ENCODE peak calls at places on chromosome 10, in four cellular contexts. I is A549, A is K562, Y is GM12878. N is an unnamed sample.
A peak's percentile ranks its signal among the peaks of the same experiment; 100 is the strongest.

GRCh38 chr10:43024524-43024923 is 52.3 kb upstream of the RET start:
- DNase-seq in I (no peak), Y (no peak), A (no peak), N (no peak)

GRCh38 chr10:74821501-74821900 is 4.9 kb upstream of the KAT6B start:
- DNase-seq in I (no peak), A (no peak), Y (no peak), N (no peak)

GRCh38 chr10:184911-185310 is 49.7 kb downstream of the ZMYND11 start:
- DNase-seq in I (no peak), A (no peak), Y (no peak), N (no peak)

GRCh38 chr10:88889559-88890337 is 9.7 kb downstream of the STAMBPL1 start:
- DNase-seq in A (no peak), I (no peak), Y (no peak), N (no peak)

GRCh38 chr10:133254421-133255120 is 16.9 kb downstream of the VENTX start:
- DNase-seq in Y (no peak), I (no peak), A (no peak), N (no peak)

GRCh38 chr10:77091745-77092144 is 545.9 kb downstream of the KCNMA1 start:
- DNase-seq in I (no peak), Y (no peak), A (no peak), N (no peak)

GRCh38 chr10:22466763-22467334 is 121.6 kb downstream of the SPAG6 start:
- DNase-seq in A (no peak), I (no peak), Y (no peak), N (no peak)

GRCh38 chr10:131773989-131774343 is 126.8 kb upstream of the PPP2R2D start:
- DNase-seq in A (no peak), I (no peak), Y (no peak), N (no peak)

GRCh38 chr10:77408259-77408658 is 229.3 kb downstream of the KCNMA1 start:
- DNase-seq in Y (no peak), I (no peak), A (no peak), N (no peak)

GRCh38 chr10:613217-613616 is 76.3 kb downstream of the DIP2C start:
- DNase-seq in I (no peak), Y (no peak), A (no peak), N (no peak)

GRCh38 chr10:129769381-129770116 is 194.5 kb downstream of the EBF3 start:
- DNase-seq in A (no peak), Y (no peak), I (no peak), N (no peak)

GRCh38 chr10:121073743-121074142 is 222.6 kb downstream of the WDR11 start:
- DNase-seq in Y (no peak), I (no peak), A (no peak), N (no peak)

GRCh38 chr10:121069061-121069850 is 218.1 kb downstream of the WDR11 start:
- DNase-seq in A (no peak), I (no peak), Y (peak; percentile 7), N (no peak)

GRCh38 chr10:121070257-121070656 is 219.1 kb downstream of the WDR11 start:
- DNase-seq in Y (no peak), A (peak; percentile 9), I (peak; percentile 22), N (peak; percentile 46)

GRCh38 chr10:121065330-121065729 is 214.2 kb downstream of the WDR11 start:
- DNase-seq in A (no peak), Y (no peak), I (no peak), N (peak; percentile 58)

GRCh38 chr10:121070671-121071070 is 219.5 kb downstream of the WDR11 start:
- DNase-seq in A (no peak), Y (no peak), I (no peak), N (no peak)
- TF ChIP-seq CHD4 in A (no peak), Y (no peak), I (no peak), N (no peak)

GRCh38 chr10:19493917-19494316 is 322.3 kb upstream of the PLXDC2 start:
- DNase-seq in I (no peak), Y (no peak), A (no peak), N (no peak)

GRCh38 chr10:19488592-19489280 is 327.5 kb upstream of the PLXDC2 start:
- DNase-seq in A (no peak), Y (no peak), I (no peak), N (peak; percentile 5)
- TF ChIP-seq CHD4 in A (no peak), Y (no peak), I (no peak), N (no peak)

GRCh38 chr10:111113238-111113960 is 36.6 kb downstream of the ADRA2A start:
- DNase-seq in A (no peak), Y (no peak), I (no peak), N (no peak)
- TF ChIP-seq CHD4 in A (no peak), Y (no peak), I (no peak), N (no peak)

DNA sequence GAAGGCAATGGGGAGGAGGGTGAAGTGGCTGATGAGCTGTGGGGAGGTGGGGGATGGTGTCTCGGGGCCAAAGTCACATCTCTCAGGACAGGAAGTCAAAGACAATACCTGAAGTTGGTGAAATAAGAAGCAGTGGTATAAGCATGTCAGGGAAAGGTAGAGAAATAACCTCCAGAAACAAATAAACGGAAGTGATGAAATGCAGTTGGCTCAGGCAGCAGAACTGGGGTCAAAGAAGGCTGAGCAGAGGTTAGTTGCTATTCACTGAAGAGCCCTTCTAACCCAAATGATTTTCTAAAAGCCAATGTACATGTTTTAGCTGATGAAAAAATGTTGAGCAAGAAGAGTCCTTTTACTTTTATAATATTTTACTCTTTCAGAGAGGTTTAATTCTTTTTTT is 78.6 kb upstream of the ADRB1 start:
- DNase-seq in A (no peak), Y (no peak), I (no peak), N (no peak)
- TF ChIP-seq CHD4 in A (no peak), Y (no peak), I (no peak), N (no peak)

DNA sequence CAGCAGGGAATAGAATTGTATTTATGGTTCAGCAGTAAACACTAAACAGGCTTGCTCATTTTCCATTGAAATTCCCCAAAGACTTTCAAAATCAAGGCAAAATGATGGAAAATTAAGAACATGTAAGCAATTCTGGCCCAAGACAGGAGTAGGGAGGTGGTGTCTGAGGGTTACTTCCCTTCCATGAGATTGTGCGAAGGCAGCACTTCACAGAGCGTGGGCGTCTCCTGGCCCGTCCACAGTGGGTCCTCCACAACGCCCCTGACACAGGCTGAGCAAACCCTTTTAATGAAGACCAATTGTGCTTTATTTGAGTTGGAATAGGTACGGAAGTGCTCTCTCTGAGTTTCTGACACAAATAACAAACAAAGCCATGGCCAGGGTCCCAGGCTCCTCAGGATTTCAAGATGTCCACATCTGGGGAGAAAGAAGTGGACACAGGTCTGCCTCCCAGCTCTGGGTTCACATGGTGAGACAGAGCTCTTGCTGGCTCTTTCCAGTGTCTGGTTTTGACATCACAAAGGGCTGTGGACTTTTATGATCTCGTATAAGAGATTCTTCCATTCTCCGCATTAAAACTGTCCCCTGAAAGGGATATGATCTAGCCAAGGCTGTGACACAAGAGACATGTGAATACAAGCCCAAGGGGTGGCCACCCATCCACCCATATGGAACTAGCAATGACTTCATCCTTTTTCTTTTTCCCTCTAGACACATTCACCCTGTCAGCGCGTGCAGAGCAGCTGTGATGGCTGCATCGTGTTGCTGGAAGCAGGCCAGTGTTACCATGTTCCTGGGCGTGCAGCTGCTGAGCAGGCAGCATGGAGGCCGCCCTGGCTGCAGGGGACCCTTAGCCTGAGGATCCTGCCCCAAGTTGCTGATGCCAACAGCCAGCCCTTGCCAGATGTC is 145.7 kb downstream of the ADAM12 start:
- DNase-seq in I (no peak), A (no peak), Y (no peak), N (no peak)
- TF ChIP-seq CHD4 in I (no peak), A (no peak), Y (no peak), N (no peak)

DNA sequence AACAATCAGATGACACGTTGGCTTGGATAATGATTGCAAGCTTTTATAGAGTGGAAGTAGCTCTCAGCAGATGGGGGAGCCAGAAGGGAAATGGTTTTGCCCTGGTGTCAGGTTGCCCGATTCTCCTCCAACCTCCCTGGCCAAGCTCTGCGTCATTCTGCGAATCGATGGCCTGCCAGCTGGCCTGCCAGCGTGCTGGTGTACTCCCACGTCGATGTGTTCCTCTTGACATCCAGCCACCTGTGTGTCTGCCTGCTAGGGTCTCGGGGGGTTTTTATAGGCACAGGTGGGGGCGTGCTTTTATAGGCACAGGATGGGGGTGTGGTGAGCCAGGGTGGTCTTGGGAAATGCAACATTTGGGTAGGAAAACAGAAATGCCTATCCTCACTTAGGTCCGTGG is 4.6 kb downstream of the NET1 start:
- DNase-seq in I (no peak), Y (no peak), A (no peak), N (no peak)
- TF ChIP-seq CHD4 in I (no peak), Y (no peak), A (no peak), N (no peak)

GRCh38 chr10:100100651-100101525 is 19.2 kb upstream of the CPN1 start:
- DNase-seq in I (peak; percentile 65), A (no peak), Y (no peak), N (peak; percentile 76)

GRCh38 chr10:100101526-100102076 is 19.9 kb upstream of the CPN1 start:
- DNase-seq in I (no peak), Y (no peak), A (no peak), N (peak; percentile 100)

GRCh38 chr10:100103581-100103980 is 21.9 kb upstream of the CPN1 start:
- DNase-seq in A (no peak), Y (no peak), I (no peak), N (no peak)

GRCh38 chr10:100106865-100107264 is 25.2 kb upstream of the CPN1 start:
- DNase-seq in A (no peak), Y (no peak), I (no peak), N (no peak)

GRCh38 chr10:100104300-100104699 is 22.6 kb upstream of the CPN1 start:
- DNase-seq in Y (no peak), A (no peak), I (no peak), N (no peak)
- TF ChIP-seq CHD4 in Y (no peak), A (no peak), I (no peak), N (no peak)

GRCh38 chr10:102813734-102814455 is 23.3 kb downstream of the CYP17A1 start:
- DNase-seq in I (no peak), A (no peak), Y (no peak), N (peak; percentile 58)

GRCh38 chr10:102815790-102816549 is 21.2 kb downstream of the CYP17A1 start:
- DNase-seq in A (no peak), Y (no peak), I (no peak), N (no peak)

GRCh38 chr10:102813017-102813541 is 24.1 kb downstream of the CYP17A1 start:
- DNase-seq in I (no peak), Y (no peak), A (no peak), N (no peak)

GRCh38 chr10:102814456-102814871 is 22.7 kb downstream of the CYP17A1 start:
- DNase-seq in A (peak; percentile 86), I (no peak), Y (no peak), N (peak; percentile 76)

DNA sequence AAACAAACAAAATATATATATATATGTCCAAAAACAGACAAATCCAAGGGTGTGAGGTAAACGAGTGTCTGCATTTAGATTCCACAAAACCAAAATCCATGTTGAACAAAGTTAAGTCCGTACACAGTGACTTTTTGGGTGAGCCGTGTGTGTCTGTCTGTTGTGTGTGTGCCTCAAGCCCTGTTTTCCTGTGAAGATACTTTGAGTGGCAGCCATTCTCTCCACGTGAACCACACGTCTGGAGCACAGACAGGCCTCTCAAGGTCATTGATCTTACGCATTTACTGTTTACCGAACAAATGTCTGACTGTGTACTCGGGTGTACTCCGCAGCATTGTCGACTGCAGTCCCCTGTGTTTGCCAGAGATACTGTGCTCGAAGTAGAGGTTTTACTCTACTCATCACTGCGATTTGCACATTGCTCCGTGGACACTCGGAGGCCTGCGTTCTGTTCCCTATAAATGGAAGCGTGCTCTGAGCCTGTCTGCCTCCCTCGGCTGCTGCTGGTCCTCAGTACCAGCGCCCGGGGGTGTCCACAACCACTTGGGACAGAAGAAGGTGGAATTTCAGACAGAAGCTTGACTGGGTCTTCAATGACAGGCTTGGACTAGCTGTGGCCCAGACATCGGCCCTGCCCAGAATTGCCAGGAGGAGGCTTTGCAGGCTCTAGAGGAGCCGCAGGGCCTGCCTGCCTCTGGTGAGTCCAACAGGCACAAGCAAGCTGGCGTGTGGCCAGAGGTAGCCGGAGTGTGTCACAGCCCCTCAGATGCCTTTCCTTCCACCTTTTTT is 22.1 kb downstream of the CYP17A1 start:
- DNase-seq in I (no peak), A (no peak), Y (no peak), N (peak; percentile 90)
- TF ChIP-seq CHD4 in I (no peak), A (no peak), Y (no peak), N (peak; percentile 64)